ENCODE peak calls at places on chromosome 16, in four cellular contexts. N is endodermal cell, Y is fibroblast of mammary gland, V is brain microvascular endothelial cell. I is an unnamed sample.

GRCh38 chr16:3819741-3820724 is 60.5 kb downstream of the CREBBP start:
- DNase-seq in N (no peak), Y (peak), V (peak), I (peak)

GRCh38 chr16:67149276-67150057 is 1.3 kb downstream of the B3GNT9 start:
- DNase-seq in N (no peak), Y (no peak), V (no peak), I (no peak)

GRCh38 chr16:25034916-25035315 is 19.7 kb upstream of the ARHGAP17 start:
- DNase-seq in N (no peak), Y (peak), V (no peak), I (no peak)

GRCh38 chr16:21523411-21524067 is 75.8 kb upstream of the METTL9 start:
- DNase-seq in N (peak), Y (no peak), V (no peak), I (no peak)

GRCh38 chr16:28543072-28543471 is 4.3 kb upstream of the NUPR1 start:
- DNase-seq in N (no peak), Y (no peak), V (no peak), I (no peak)

GRCh38 chr16:73014768-73015167 is 33.2 kb downstream of the ZFHX3 start:
- DNase-seq in N (peak), Y (no peak), V (no peak), I (no peak)

GRCh38 chr16:81641403-81642106 is 137.5 kb upstream of the PLCG2 start:
- DNase-seq in N (peak), Y (no peak), V (no peak), I (no peak)

GRCh38 chr16:50861451-50861850 is 119.6 kb downstream of the CYLD start:
- DNase-seq in N (no peak), Y (no peak), V (no peak), I (no peak)

GRCh38 chr16:57609541-57610401 is 18.7 kb upstream of the ADGRG1 start:
- DNase-seq in N (peak), Y (no peak), V (no peak), I (no peak)

GRCh38 chr16:73154063-73154870 is 106.3 kb upstream of the ZFHX3 start:
- DNase-seq in N (no peak), Y (no peak), V (no peak), I (no peak)

GRCh38 chr16:5018791-5019190 is 14.9 kb downstream of the NAGPA start:
- DNase-seq in N (no peak), Y (no peak), V (no peak), I (no peak)

GRCh38 chr16:23694707-23695373 is 16.2 kb downstream of the PLK1 start:
- DNase-seq in N (peak), Y (peak), V (peak), I (peak)

GRCh38 chr16:13084331-13084730 is 182.9 kb downstream of the SHISA9 start:
- DNase-seq in N (no peak), Y (no peak), V (no peak), I (no peak)

DNA sequence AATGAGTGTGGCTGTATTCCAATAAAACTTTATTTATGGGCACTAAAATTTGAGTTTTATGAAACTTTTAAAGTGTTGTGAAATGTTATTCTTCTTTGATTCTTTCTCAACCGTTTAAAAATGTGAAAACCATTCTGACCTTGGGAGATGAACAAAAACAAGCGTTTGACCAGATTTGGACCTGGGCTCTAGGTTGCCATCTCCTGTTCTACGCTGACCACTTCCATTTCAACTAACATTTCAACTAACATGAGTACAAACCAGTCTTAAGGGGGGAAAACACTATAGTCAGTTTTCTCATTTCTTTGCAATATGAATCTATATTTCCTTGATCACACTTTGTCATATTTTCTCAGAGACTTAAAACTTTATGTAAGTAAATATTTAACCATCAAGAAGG is 118.4 kb upstream of the IRX5 start:
- DNase-seq in N (no peak), Y (peak), V (no peak), I (peak)
- TF ChIP-seq CTCF in N (peak), Y (peak), V (peak), I (no peak)

GRCh38 chr16:10658943-10659342 is 35.8 kb downstream of the TEKT5 start:
- DNase-seq in N (no peak), Y (no peak), V (no peak), I (no peak)
- H3K4me3 ChIP-seq in N (no peak), Y (no peak), V (no peak), I (no peak)

GRCh38 chr16:17375388-17376304 is 95.1 kb downstream of the XYLT1 start:
- DNase-seq in N (no peak), Y (no peak), V (no peak), I (no peak)
- TF ChIP-seq CTCF in N (no peak), Y (no peak), V (no peak), I (no peak)

GRCh38 chr16:15771694-15772093 is 85.1 kb downstream of the MYH11 start:
- DNase-seq in N (no peak), Y (no peak), V (no peak), I (no peak)
- H3K4me3 ChIP-seq in N (no peak), Y (no peak), V (no peak), I (no peak)

DNA sequence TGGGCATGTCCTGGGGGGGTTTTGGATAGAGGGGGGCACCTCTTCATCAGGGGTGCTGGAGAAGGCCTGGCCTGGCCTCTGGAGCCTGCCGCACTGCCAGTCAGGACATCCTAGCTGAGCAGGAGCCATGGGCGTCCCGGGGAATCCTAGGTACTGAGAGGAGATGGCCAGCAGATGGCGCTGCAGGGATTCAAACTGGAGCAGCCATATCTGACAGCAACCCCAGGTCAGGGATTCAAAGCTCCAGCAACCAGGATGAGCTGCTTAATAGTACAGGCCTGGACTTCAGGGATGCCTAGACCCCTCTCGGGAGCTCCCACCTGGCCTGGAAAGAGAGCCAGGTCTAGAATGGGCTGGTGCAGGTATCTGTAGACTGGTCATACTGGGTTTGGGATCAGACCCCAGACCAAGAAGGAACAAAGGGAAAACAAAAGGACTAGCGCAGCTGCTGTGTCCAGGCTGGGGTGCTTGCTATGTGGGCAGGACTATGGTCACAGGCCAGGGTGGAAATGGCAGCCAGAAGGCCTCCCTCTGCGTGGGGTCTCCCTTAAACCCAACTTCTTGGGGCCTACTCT is 306.9 kb upstream of the RBFOX1 start:
- DNase-seq in N (peak), Y (no peak), V (peak), I (no peak)
- TF ChIP-seq CTCF in N (peak), Y (no peak), V (peak), I (peak)